ENCODE peak calls at places on chromosomes 12 and 14, in seven cellular contexts. S is K562, F is HepG2, M is H1, W is GM12891, X is SK-N-SH, P is GM12878. Q is an unnamed sample.
A peak's percentile ranks its signal among the peaks of the same experiment; 100 is the strongest.

GRCh38 chr12:22018860-22019259 is 27.2 kb upstream of the CMAS start:
- DNase-seq in S (no peak), F (no peak), M (no peak), W (no peak), X (no peak), P (no peak), Q (no peak)

GRCh38 chr14:90850487-90850886 is 34.3 kb upstream of the TTC7B start:
- DNase-seq in S (no peak), F (peak; percentile 30), M (peak; percentile 53), W (no peak), X (no peak), P (no peak), Q (no peak)

GRCh38 chr14:32134448-32135070 is 57.5 kb downstream of the ARHGAP5 start:
- DNase-seq in S (no peak), F (no peak), M (no peak), W (no peak), X (no peak), P (no peak), Q (no peak)

GRCh38 chr14:24259282-24260025 is 3.5 kb downstream of the TGM1 start:
- DNase-seq in S (peak; percentile 14), F (no peak), M (no peak), W (no peak), X (no peak), P (no peak), Q (no peak)

GRCh38 chr12:2284857-2285256 is 232.1 kb downstream of the CACNA1C start:
- DNase-seq in S (peak; percentile 20), F (peak; percentile 29), M (peak; percentile 64), W (no peak), X (peak; percentile 86), P (no peak), Q (peak; percentile 34)

GRCh38 chr12:19158909-19159308 is 29.4 kb downstream of the PLEKHA5 start:
- DNase-seq in S (no peak), F (no peak), M (no peak), W (no peak), X (no peak), P (no peak), Q (no peak)

GRCh38 chr12:57341275-57341990 is 89.4 kb downstream of the R3HDM2 start:
- DNase-seq in S (no peak), F (no peak), M (no peak), W (no peak), X (no peak), P (no peak), Q (no peak)

GRCh38 chr12:110123861-110124183 is 335 bp upstream of the IFT81 start:
- DNase-seq in S (no peak), F (no peak), M (no peak), W (no peak), X (no peak), P (no peak), Q (no peak)

GRCh38 chr12:88628856-88629509 is 48.7 kb upstream of the KITLG start:
- DNase-seq in S (no peak), F (no peak), M (no peak), W (no peak), X (peak; percentile 11), P (no peak), Q (no peak)

GRCh38 chr12:105910030-105910429 is 228.7 kb downstream of the NUAK1 start:
- DNase-seq in S (no peak), F (no peak), M (no peak), W (no peak), X (no peak), P (no peak), Q (no peak)

GRCh38 chr14:33527023-33527634 is 423.7 kb downstream of the EGLN3 start:
- DNase-seq in S (no peak), F (no peak), M (no peak), W (no peak), X (no peak), P (no peak), Q (no peak)

GRCh38 chr12:65106948-65107347 is 14.2 kb downstream of the WIF1 start:
- DNase-seq in S (no peak), F (no peak), M (no peak), W (no peak), X (no peak), P (no peak), Q (no peak)

GRCh38 chr12:106345739-106346138 is 11.8 kb upstream of the POLR3B start:
- DNase-seq in S (peak; percentile 13), F (peak; percentile 77), M (no peak), W (no peak), X (peak; percentile 25), P (no peak), Q (no peak)

GRCh38 chr12:87930033-87930432 is 99.2 kb downstream of the C12orf50 start:
- DNase-seq in S (no peak), F (no peak), M (no peak), W (no peak), X (no peak), P (no peak), Q (no peak)

GRCh38 chr12:116381744-116382455 is 104.4 kb upstream of the MED13L start:
- DNase-seq in S (no peak), F (no peak), M (peak; percentile 66), W (no peak), X (no peak), P (no peak), Q (no peak)

GRCh38 chr12:12194206-12194605 is 72.6 kb downstream of the LRP6 start:
- DNase-seq in S (no peak), F (peak; percentile 28), M (no peak), W (no peak), X (no peak), P (no peak), Q (no peak)

GRCh38 chr14:38404100-38404541 is 148.2 kb upstream of the CLEC14A start:
- DNase-seq in S (no peak), F (no peak), M (no peak), W (no peak), X (no peak), P (no peak), Q (no peak)

GRCh38 chr12:88247241-88247643 is 105.1 kb downstream of the TMTC3 start:
- DNase-seq in S (no peak), F (no peak), M (no peak), W (no peak), X (no peak), P (no peak), Q (no peak)

GRCh38 chr12:55681142-55682077 is 26.3 kb downstream of the ITGA7 start:
- DNase-seq in S (peak; percentile 20), F (peak; percentile 92), M (peak; percentile 61), W (no peak), X (no peak), P (no peak), Q (no peak)

GRCh38 chr12:42670719-42671118 is 81.2 kb upstream of the PRICKLE1 start:
- DNase-seq in S (no peak), F (no peak), M (no peak), W (no peak), X (no peak), P (no peak), Q (no peak)

DNA sequence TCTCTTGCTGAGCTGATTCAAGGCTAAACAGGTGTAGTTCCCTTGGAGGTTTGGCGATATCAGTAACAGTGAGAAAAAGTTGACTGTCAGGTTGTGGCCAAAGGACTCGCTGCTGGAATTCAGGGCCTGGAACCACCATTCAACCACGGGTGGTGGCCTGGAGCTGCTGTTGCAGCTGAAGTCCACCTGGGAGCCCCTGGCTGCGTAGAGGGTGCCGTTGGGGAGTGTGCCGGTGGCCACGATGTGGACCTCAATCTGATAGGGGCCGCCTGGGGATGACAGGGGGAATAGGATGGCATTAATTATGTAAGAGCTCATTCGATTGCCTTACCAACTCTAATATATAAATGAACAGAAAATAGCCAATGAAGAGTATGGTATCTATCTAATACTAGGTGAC is 21.2 kb upstream of the WSB2 start:
- DNase-seq in S (no peak), F (no peak), M (no peak), W (no peak), X (no peak), P (no peak), Q (no peak)
- TF ChIP-seq TAF1 in S (no peak), F (no peak), M (no peak), W (no peak), X (no peak), P (no peak), Q (no peak)

GRCh38 chr12:52361553-52361952 is 5.7 kb downstream of the KRT85 start:
- DNase-seq in S (no peak), F (no peak), M (no peak), W (no peak), X (no peak), P (no peak), Q (no peak)

GRCh38 chr12:52360106-52360662 is 7.1 kb downstream of the KRT85 start:
- DNase-seq in S (no peak), F (no peak), M (no peak), W (no peak), X (no peak), P (no peak), Q (no peak)

GRCh38 chr12:52358575-52359350 is 8.5 kb downstream of the KRT85 start:
- DNase-seq in S (no peak), F (no peak), M (no peak), W (peak; percentile 84), X (no peak), P (peak; percentile 34), Q (peak; percentile 68)

GRCh38 chr12:52360663-52361271 is 6.5 kb downstream of the KRT85 start:
- DNase-seq in S (no peak), F (no peak), M (no peak), W (no peak), X (no peak), P (no peak), Q (no peak)

DNA sequence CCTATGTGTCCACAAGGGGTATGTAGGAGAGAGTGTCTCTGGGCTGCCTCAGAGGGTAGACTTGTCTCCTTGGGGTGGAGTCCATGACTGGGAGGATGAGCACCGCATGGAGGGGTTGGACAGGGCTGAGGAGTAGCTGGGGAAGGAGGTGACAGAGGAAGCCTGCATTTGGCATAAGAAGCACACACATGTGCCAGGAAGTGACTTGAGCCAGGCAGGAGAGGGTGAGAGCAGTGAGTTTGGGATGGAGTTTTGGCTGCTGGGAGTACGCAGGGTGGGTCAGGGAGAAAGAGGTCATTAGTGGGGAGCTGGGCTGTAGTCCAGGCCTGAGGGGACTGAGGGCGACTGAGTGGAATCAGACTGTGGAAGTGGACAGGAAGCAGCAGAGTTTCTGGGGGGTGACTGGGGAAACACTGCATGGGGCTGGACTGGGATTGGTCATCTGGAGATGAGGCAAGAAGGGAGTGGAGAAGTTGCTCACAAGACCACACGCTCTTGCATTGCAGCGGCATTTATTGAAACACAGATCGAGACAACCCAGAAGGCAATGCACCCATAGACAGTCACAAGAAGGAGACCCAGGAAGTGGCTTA is 7.7 kb downstream of the KRT85 start:
- DNase-seq in S (no peak), F (no peak), M (no peak), W (no peak), X (no peak), P (no peak), Q (no peak)
- TF ChIP-seq TAF1 in S (no peak), F (no peak), M (no peak), W (no peak), X (no peak), P (no peak), Q (no peak)

GRCh38 chr12:10101042-10101579 is 2.3 kb upstream of the CLEC1A start:
- DNase-seq in S (no peak), F (no peak), M (no peak), W (no peak), X (peak; percentile 14), P (no peak), Q (no peak)
- TF ChIP-seq TAF1 in S (no peak), F (no peak), M (no peak), W (no peak), X (no peak), P (no peak), Q (no peak)

DNA sequence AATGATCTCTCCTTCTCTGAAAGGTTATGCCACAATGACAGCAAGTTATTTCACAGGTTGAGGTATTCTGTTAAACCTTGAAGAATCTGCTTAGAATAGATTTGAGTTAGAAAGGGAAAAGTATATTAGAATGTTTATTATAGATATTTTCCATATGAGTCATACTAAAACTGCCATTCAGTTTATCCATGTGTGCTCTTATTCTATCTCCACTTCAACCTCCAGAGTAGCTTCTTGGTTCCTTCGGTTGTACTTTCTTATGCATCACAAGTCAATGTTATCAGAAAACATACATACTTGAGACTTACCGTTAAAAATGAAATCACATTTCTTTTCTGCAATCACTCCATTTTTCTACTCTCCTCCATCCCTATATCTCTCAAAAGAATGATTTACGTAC is 197.7 kb downstream of the BCAT1 start:
- DNase-seq in S (no peak), F (no peak), M (no peak), W (no peak), X (no peak), P (no peak), Q (no peak)
- TF ChIP-seq TAF1 in S (no peak), F (no peak), M (no peak), W (no peak), X (no peak), P (no peak), Q (no peak)

Q was measured in GM12892.